ENCODE peak calls at places on chromosomes 12 and 14, in six cellular contexts. M, Z, R, O, D and Q are unnamed samples. For H3K27me3, the result is how much of the 10 kb centered on the place peaks cover.

GRCh38 chr12:63826002-63826585 is 18.4 kb upstream of the SRGAP1 start:
- DNase-seq in D (no peak), M (peak), O (no peak), R (no peak), Z (no peak), Q (no peak)

GRCh38 chr12:57151741-57152407 is 4.5 kb upstream of the LRP1-AS start:
- DNase-seq in R (no peak), O (no peak), D (peak), Z (peak), M (peak), Q (no peak)

GRCh38 chr12:57528831-57529555 is 6.4 kb downstream of the MBD6 start:
- DNase-seq in Z (no peak), M (no peak), D (no peak), R (no peak), O (no peak), Q (no peak)

GRCh38 chr14:99479160-99479902 is 1.3 kb downstream of the SETD3 start:
- DNase-seq in Z (no peak), R (no peak), D (no peak), M (no peak), O (no peak), Q (no peak)

GRCh38 chr14:100679707-100680438 is 46.8 kb upstream of the DLK1 start:
- DNase-seq in O (no peak), Z (peak), D (peak), R (no peak), M (peak), Q (no peak)

GRCh38 chr12:46219892-46220655 is 48.8 kb downstream of the SLC38A1 start:
- DNase-seq in Z (no peak), D (no peak), O (peak), R (peak), M (peak), Q (no peak)

GRCh38 chr14:96489327-96489726 is 12.9 kb upstream of the PAPOLA start:
- DNase-seq in Z (no peak), D (no peak), R (no peak), M (no peak), O (no peak), Q (no peak)

GRCh38 chr12:106973545-106973944 is 13.4 kb downstream of the MTERF2 start:
- DNase-seq in Z (no peak), M (no peak), D (no peak), R (no peak), O (no peak), Q (no peak)

GRCh38 chr14:70885343-70886014 is 21.8 kb upstream of the PCNX1 start:
- DNase-seq in O (no peak), R (no peak), M (no peak), Z (no peak), D (no peak), Q (no peak)

GRCh38 chr14:75282166-75282547 is 3.5 kb downstream of the FOS start:
- DNase-seq in R (no peak), Z (no peak), M (no peak), D (no peak), O (peak), Q (no peak)

GRCh38 chr12:76789335-76790050 is 25.6 kb downstream of the ZDHHC17 start:
- DNase-seq in M (no peak), Z (no peak), R (no peak), D (no peak), O (no peak), Q (no peak)

GRCh38 chr12:100359822-100360221 is 2.9 kb downstream of the SLC17A8 start:
- DNase-seq in Z (no peak), R (no peak), M (no peak), O (no peak), D (no peak), Q (no peak)

GRCh38 chr14:92942576-92942975 is 19.6 kb downstream of the CHGA start:
- DNase-seq in R (no peak), M (no peak), O (no peak), Z (no peak), D (no peak), Q (no peak)

GRCh38 chr12:14771651-14772137 is 31.6 kb downstream of the WBP11 start:
- DNase-seq in O (no peak), D (no peak), M (no peak), R (peak), Z (no peak), Q (no peak)

GRCh38 chr14:21860172-21860571 is 186.6 kb upstream of the OR4E1 start:
- DNase-seq in R (no peak), D (no peak), M (no peak), O (no peak), Z (no peak), Q (no peak)

GRCh38 chr12:45435945-45436710 is 220.2 kb downstream of the ANO6 start:
- DNase-seq in Z (no peak), D (no peak), M (no peak), R (no peak), O (no peak), Q (no peak)

GRCh38 chr12:3199551-3200031 is 122.4 kb downstream of the TSPAN9 start:
- DNase-seq in D (peak), M (no peak), Z (no peak), O (no peak), R (no peak), Q (no peak)

GRCh38 chr12:116373610-116374606 is 96.4 kb upstream of the MED13L start:
- DNase-seq in M (no peak), R (no peak), D (no peak), O (no peak), Z (no peak), Q (no peak)

GRCh38 chr12:67690656-67691055 is 42.1 kb downstream of the DYRK2 start:
- DNase-seq in M (no peak), O (no peak), D (no peak), R (no peak), Z (no peak), Q (no peak)

GRCh38 chr12:62660763-62661162 is 194.1 kb downstream of the MON2 start:
- DNase-seq in O (no peak), R (no peak), M (no peak), Z (no peak), D (no peak), Q (no peak)

GRCh38 chr14:101494826-101495225 is 66.5 kb upstream of the DIO3 start:
- DNase-seq in R (no peak), D (peak), Z (peak), M (no peak), O (peak), Q (no peak)

GRCh38 chr12:55982319-55982936 is 8.6 kb downstream of the RAB5B start:
- DNase-seq in R (no peak), M (no peak), O (no peak), D (no peak), Z (no peak), Q (no peak)

GRCh38 chr14:95059126-95059525 is 98.2 kb downstream of the DICER1 start:
- DNase-seq in Z (no peak), O (no peak), D (no peak), M (no peak), R (no peak), Q (no peak)

GRCh38 chr14:76863724-76864407 is 37.7 kb downstream of the LRRC74A start:
- DNase-seq in O (peak), D (no peak), R (no peak), Z (no peak), M (no peak), Q (no peak)

GRCh38 chr12:65827827-65828231 is 3.5 kb downstream of the HMGA2 start:
- DNase-seq in Z (no peak), M (no peak), R (no peak), O (no peak), D (no peak), Q (no peak)

GRCh38 chr14:100611811-100612480 is 24.7 kb upstream of the BEGAIN start:
- DNase-seq in Z (no peak), O (peak), D (no peak), R (no peak), M (no peak), Q (no peak)

GRCh38 chr14:21669284-21669683 is 4.3 kb downstream of the OR4E1 start:
- DNase-seq in Z (no peak), M (no peak), D (no peak), R (no peak), O (no peak), Q (no peak)

GRCh38 chr12:5733136-5733755 is 211.8 kb downstream of the ANO2 start:
- DNase-seq in O (no peak), Z (no peak), D (no peak), R (no peak), M (no peak), Q (no peak)

GRCh38 chr12:19129486-19130223 is at the start of gene PLEKHA5:
- DNase-seq in D (peak), Z (peak), R (peak), O (peak), M (peak), Q (peak)

GRCh38 chr14:54182419-54183040 is 214.3 kb upstream of the CDKN3 start:
- DNase-seq in Z (no peak), R (no peak), D (no peak), M (no peak), O (no peak), Q (no peak)

GRCh38 chr14:78316058-78316457 is 145.9 kb downstream of the NRXN3 start:
- DNase-seq in O (no peak), R (no peak), Z (no peak), D (no peak), M (no peak), Q (no peak)

GRCh38 chr12:94265521-94265920 is 117.1 kb downstream of the PLXNC1 start:
- DNase-seq in Z (no peak), D (no peak), M (no peak), O (no peak), R (no peak), Q (no peak)

GRCh38 chr12:69685810-69686209 is 13.3 kb downstream of the BEST3 start:
- DNase-seq in Z (no peak), D (no peak), M (no peak), R (no peak), O (no peak), Q (no peak)

GRCh38 chr12:42741771-42742510 is 152.4 kb upstream of the PRICKLE1 start:
- DNase-seq in D (no peak), M (peak), O (no peak), R (no peak), Z (no peak), Q (no peak)

GRCh38 chr12:8989425-8989824 is at the start of gene KLRG1:
- DNase-seq in M (no peak), Z (no peak), R (no peak), D (no peak), O (no peak), Q (no peak)

GRCh38 chr14:105646175-105646574 is 119.8 kb downstream of the TMEM121 start:
- DNase-seq in R (no peak), D (no peak), Z (no peak), M (no peak), O (no peak), Q (no peak)

GRCh38 chr12:26465419-26466097 is 270.2 kb downstream of the SSPN start:
- DNase-seq in D (no peak), R (no peak), M (no peak), Z (no peak), O (no peak), Q (no peak)

GRCh38 chr12:95858451-95859343 is at the start of gene SNRPF:
- DNase-seq in Z (peak), R (peak), M (peak), D (peak), O (peak), Q (peak)

DNA sequence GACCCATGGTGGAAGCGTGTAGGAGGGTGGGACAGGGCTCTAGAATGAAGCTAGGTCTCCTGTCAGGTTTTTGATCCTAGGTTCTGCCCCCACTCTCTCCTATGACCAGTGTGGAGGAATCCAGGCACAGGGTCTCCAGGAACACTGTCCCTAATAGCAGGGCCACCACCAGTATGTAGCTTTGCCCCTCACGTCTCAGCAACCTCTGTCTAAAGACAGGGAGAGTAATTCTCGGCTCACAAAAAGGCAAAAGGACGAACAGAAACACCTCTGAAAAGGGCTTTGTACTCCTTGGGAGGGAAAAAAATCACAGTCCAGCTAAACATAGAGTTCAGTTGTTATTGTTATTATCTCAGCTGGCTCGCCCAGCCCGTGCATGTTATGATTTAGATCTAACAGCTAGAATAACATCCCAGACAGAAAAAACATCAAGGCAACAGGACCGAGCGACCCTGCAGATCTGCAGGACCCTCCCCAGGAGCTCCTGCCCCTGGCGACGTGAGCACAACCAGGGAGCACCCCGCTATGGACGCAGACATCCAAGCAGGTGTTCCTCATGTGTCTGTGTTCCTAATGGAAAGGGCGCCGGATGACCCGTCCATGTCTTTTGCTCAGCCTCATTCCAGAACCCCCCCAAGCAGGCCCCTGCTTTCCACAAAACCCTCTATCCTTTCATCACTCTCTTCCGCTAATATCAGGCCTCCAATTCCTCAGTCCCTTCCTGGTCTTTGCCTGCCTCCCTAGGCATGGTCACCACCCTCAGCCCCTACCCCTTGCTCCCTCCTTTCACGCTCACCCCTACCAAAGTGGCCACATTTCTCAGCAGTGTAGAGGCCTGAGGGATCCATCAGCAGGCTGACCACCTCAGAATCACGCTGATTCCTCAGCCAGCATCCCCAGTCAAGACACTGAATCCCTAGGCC is 14.2 kb upstream of the SLC6A12 start:
- DNase-seq in D (no peak), R (no peak), M (no peak), Z (no peak), O (no peak), Q (no peak)
- H3K27ac ChIP-seq in D (no peak), R (no peak), M (no peak), Z (no peak), O (no peak), Q (no peak)

DNA sequence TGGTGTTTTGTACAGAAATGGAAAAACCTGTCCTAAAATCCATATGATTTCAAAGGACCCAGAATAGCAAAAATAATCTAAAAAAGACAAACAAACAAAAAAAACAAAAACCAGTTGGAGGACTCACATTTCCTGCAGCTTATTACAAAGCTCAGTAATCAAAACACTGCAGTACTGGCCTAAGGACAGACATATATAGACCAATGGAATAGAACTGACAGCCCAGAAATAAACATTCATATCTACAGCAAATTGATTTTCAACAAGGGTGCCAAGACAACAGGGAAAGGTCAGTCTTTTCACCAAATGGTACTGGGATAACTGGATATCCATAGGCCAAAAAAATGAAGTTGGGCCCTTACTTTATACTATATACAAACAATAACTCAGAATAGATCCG is 55.0 kb downstream of the TAOK3 start:
- DNase-seq in O (no peak), R (no peak), Z (no peak), D (no peak), M (no peak), Q (no peak)
- TF ChIP-seq CTCF in O (no peak), R (no peak), Z (no peak), D (no peak), M (no peak), Q (no peak)

DNA sequence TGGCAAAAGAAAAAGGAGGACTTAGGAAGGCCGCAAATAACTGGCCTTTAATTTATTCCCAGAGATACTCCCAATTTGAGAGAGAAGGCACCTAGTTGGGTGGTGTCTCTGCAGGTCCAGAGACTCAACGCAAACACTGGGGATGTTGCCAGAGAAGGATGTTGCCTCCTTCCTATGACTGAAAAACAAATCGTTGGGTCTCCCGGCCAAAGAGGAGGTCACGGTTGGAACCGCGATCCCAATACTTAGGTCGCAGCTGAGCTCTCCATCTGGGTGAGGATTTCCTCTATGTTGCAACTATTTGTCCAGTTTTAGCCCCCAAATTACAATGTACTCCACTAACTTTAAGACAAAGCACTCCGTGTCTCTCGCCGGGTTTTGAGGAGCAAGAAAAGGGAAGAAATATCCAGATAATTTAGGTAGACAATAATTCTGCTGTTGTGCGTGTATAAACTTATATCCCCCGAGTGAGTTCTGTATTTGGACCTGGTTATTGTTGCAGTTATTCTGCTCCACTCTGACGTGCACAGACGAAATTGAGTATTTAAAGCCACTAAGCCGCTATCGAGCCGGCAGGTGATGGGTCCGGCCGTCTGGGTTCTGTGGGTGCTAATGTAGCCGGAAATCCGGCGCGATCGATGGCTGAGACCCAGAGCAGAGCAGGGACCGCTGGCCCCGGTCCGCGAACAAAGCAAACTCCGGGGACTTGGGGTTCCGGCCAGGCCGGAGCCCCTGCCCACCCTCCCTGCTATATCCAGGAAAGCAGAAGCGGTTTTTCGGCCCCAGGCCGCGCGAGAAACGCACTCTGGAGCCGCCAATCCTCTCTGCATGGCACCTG is 5.7 kb downstream of the HOXC12 start:
- DNase-seq in D (peak), M (no peak), R (no peak), Z (no peak), O (no peak), Q (no peak)
- H3K27me3 ChIP-seq in D (half or more), M (half or more), R (half or more), Z (under half), O (half or more), Q (under half)

DNA sequence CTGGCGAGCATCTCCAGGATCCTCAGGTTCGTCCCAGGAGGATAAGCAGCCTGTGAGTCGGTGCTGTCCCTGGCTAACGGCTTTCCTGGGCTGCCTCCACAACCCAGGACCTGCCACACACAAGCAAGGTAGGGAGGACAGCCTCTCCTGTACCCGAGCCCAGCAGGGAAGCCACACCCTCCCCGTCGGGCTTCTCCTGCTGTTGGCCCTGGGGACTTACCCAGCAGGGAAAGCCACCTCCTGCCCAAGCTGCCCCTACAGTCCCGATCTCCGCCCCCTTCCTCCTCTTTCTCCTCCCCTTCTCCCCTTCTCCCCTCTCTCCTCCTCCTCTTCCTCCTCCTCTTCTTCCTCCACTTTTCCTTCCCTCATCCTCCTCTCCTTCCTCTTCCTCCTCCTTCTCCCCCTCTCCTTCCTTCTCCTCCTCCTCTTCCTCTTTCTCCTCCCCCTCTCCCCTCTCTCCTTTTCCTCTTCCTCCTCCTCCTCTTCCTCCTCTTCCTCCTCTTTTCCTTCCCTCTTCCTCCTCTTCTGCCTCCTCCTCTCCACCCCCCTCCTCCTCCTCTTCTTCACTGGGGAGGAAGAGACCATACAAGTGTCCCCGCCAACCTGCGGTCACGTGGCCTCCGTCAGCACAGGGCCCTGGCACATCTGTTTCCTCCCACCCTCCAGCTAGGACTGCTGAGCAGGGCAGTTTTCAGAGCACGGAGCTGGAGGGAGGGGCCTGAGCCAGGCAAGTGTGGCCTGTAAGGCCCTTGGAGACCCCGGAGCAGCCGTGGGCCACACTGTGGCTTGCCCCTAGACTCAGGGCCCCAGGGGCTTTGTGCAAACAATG is 17.3 kb upstream of the RFLNA start:
- DNase-seq in Z (no peak), O (peak), D (no peak), M (no peak), R (no peak), Q (no peak)
- H3K27ac ChIP-seq in Z (peak), O (no peak), D (no peak), M (no peak), R (no peak), Q (no peak)